ENCODE peak calls at places on chromosomes 5 and 9, in ten cellular contexts. Q is BE2C; U is SK-MEL-5; I is activated T-helper 2 cell treated with anti-CD3 and anti-CD28 coated beads, Interferon-gamma antibody, Interleukin-2, Interleukin-4, amounts not matched to agents 10 μg/mL and 5 μg/mL and 100 μg/mL, durations not matched to agents 14 hours and 24 hours and 36 hours; Z is GM23248; Y is lower leg skin; V is T-helper 17 cell; D is CD8-positive, alpha-beta T cell; B is fibroblast of pulmonary artery; X is effector CD8-positive, alpha-beta T cell. F is an unnamed sample.

GRCh38 chr5:159242153-159242552 is 20.9 kb upstream of the UBLCP1 start:
- DNase-seq in V (no peak), U (no peak), Y (no peak), X (no peak), B (no peak), Z (peak), I (no peak), Q (no peak), D (no peak), F (no peak)

GRCh38 chr9:22041792-22042191 is 32.7 kb upstream of the CDKN2B start:
- DNase-seq in Y (peak), B (peak), D (no peak), Q (no peak), X (no peak), Z (peak), I (no peak), U (no peak), V (no peak), F (peak)

GRCh38 chr9:68546596-68547390 is 6.1 kb upstream of the TMEM252 start:
- DNase-seq in V (no peak), B (no peak), U (no peak), Z (no peak), Y (no peak), I (no peak), Q (no peak), D (no peak), X (no peak), F (peak)

GRCh38 chr5:154541553-154541952 is 63.5 kb upstream of the HAND1 start:
- DNase-seq in U (no peak), D (no peak), Q (no peak), B (no peak), V (no peak), X (no peak), Y (no peak), Z (no peak), I (no peak), F (no peak)

GRCh38 chr9:32698706-32699277 is 63.3 kb upstream of the TAF1L start:
- DNase-seq in V (no peak), X (no peak), B (no peak), I (no peak), Y (no peak), Q (no peak), U (no peak), D (no peak), Z (no peak), F (no peak)

GRCh38 chr5:157914389-157914788 is 55.4 kb upstream of the CLINT1 start:
- DNase-seq in Q (no peak), X (no peak), Z (no peak), B (no peak), D (no peak), Y (no peak), U (no peak), I (no peak), V (no peak), F (no peak)

GRCh38 chr9:93390953-93391515 is 60.5 kb upstream of the FAM120A start:
- DNase-seq in I (no peak), U (no peak), Y (no peak), X (no peak), D (no peak), Z (no peak), V (no peak), B (no peak), Q (no peak), F (no peak)

GRCh38 chr5:72063219-72063819 is 44.0 kb upstream of the MAP1B start:
- DNase-seq in X (no peak), I (no peak), B (peak), D (no peak), Y (no peak), U (peak), Q (no peak), V (no peak), Z (peak), F (peak)

GRCh38 chr9:68949271-68950000 is 64.5 kb downstream of the PRKACG start:
- DNase-seq in U (peak), X (no peak), Y (no peak), I (no peak), V (no peak), Z (no peak), B (peak), D (peak), Q (peak), F (peak)

GRCh38 chr9:36911601-36912412 is 122.3 kb downstream of the PAX5 start:
- DNase-seq in Z (no peak), I (no peak), X (no peak), U (no peak), Y (no peak), Q (peak), B (no peak), V (no peak), D (no peak), F (peak)

GRCh38 chr9:128899566-128900322 is 17.8 kb downstream of the LRRC8A start:
- DNase-seq in D (no peak), Z (peak), Q (no peak), B (no peak), X (no peak), I (peak), U (no peak), V (no peak), Y (no peak), F (no peak)

GRCh38 chr5:176900783-176901204 is 1.6 kb upstream of the HK3 start:
- DNase-seq in I (no peak), D (no peak), V (no peak), Y (no peak), Z (no peak), X (no peak), Q (no peak), U (no peak), B (no peak), F (no peak)

GRCh38 chr5:56278267-56278826 is 45.2 kb upstream of the ANKRD55 start:
- DNase-seq in I (no peak), Y (no peak), B (peak), X (no peak), U (no peak), D (no peak), Q (no peak), Z (peak), V (no peak), F (peak)

GRCh38 chr5:169832845-169833244 is 147.4 kb downstream of the INSYN2B start:
- DNase-seq in X (no peak), D (no peak), Q (no peak), B (no peak), I (no peak), Y (no peak), Z (no peak), U (no peak), V (no peak), F (no peak)

GRCh38 chr9:92188969-92189781 is 74.0 kb upstream of the SPTLC1 start:
- DNase-seq in U (no peak), Z (no peak), Q (no peak), B (no peak), V (no peak), I (no peak), Y (no peak), D (no peak), X (no peak), F (peak)